ENCODE peak calls at places on chromosomes 16 and 17, in nine cellular contexts. One of them, this sample, is unnamed.

GRCh38 chr17:34892864-34893263 is 68.4 kb downstream of the CCT6B start:
- DNase-seq in activated CD8-positive, alpha-beta memory T cell treated with anti-CD3 and anti-CD28 coated beads for 24 hours: no peak
- DNase-seq in non-pigmented ciliary epithelial cell: no peak
- DNase-seq in CD14-positive monocyte: no peak
- DNase-seq in GM23338: peak; percentile 73
- DNase-seq in CD4-positive, alpha-beta T cell: no peak
- DNase-seq in HuH-7.5: peak; percentile 26
- DNase-seq in osteoblast: no peak
- DNase-seq in neural crest cell: peak; percentile 39
- DNase-seq in this sample: no peak

GRCh38 chr16:10256855-10257641 is 74.8 kb upstream of the GRIN2A start:
- DNase-seq in activated CD8-positive, alpha-beta memory T cell treated with anti-CD3 and anti-CD28 coated beads for 24 hours: peak; percentile 69
- DNase-seq in non-pigmented ciliary epithelial cell: no peak
- DNase-seq in CD14-positive monocyte: peak; percentile 49
- DNase-seq in GM23338: peak; percentile 80
- DNase-seq in CD4-positive, alpha-beta T cell: peak; percentile 25
- DNase-seq in HuH-7.5: peak; percentile 65
- DNase-seq in osteoblast: peak; percentile 90
- DNase-seq in neural crest cell: peak; percentile 25
- DNase-seq in this sample: peak; percentile 30

GRCh38 chr17:6505425-6506142 is 50.8 kb downstream of the PITPNM3 start:
- DNase-seq in activated CD8-positive, alpha-beta memory T cell treated with anti-CD3 and anti-CD28 coated beads for 24 hours: no peak
- DNase-seq in non-pigmented ciliary epithelial cell: peak; percentile 13
- DNase-seq in CD14-positive monocyte: no peak
- DNase-seq in GM23338: no peak
- DNase-seq in CD4-positive, alpha-beta T cell: no peak
- DNase-seq in HuH-7.5: no peak
- DNase-seq in osteoblast: no peak
- DNase-seq in neural crest cell: no peak
- DNase-seq in this sample: no peak

GRCh38 chr17:65504141-65504540 is 57.3 kb downstream of the AXIN2 start:
- DNase-seq in activated CD8-positive, alpha-beta memory T cell treated with anti-CD3 and anti-CD28 coated beads for 24 hours: no peak
- DNase-seq in non-pigmented ciliary epithelial cell: no peak
- DNase-seq in CD14-positive monocyte: no peak
- DNase-seq in GM23338: no peak
- DNase-seq in CD4-positive, alpha-beta T cell: no peak
- DNase-seq in HuH-7.5: no peak
- DNase-seq in osteoblast: no peak
- DNase-seq in neural crest cell: no peak
- DNase-seq in this sample: no peak

GRCh38 chr16:80300876-80301275 is 239.9 kb upstream of the DYNLRB2 start:
- DNase-seq in activated CD8-positive, alpha-beta memory T cell treated with anti-CD3 and anti-CD28 coated beads for 24 hours: no peak
- DNase-seq in non-pigmented ciliary epithelial cell: peak; percentile 42
- DNase-seq in CD14-positive monocyte: no peak
- DNase-seq in GM23338: no peak
- DNase-seq in CD4-positive, alpha-beta T cell: no peak
- DNase-seq in HuH-7.5: no peak
- DNase-seq in osteoblast: peak; percentile 60
- DNase-seq in neural crest cell: no peak
- DNase-seq in this sample: no peak

GRCh38 chr16:7116734-7117133 is 215.9 kb upstream of the RBFOX1 start:
- DNase-seq in activated CD8-positive, alpha-beta memory T cell treated with anti-CD3 and anti-CD28 coated beads for 24 hours: no peak
- DNase-seq in non-pigmented ciliary epithelial cell: no peak
- DNase-seq in CD14-positive monocyte: no peak
- DNase-seq in GM23338: no peak
- DNase-seq in CD4-positive, alpha-beta T cell: no peak
- DNase-seq in HuH-7.5: no peak
- DNase-seq in osteoblast: no peak
- DNase-seq in neural crest cell: no peak
- DNase-seq in this sample: no peak

GRCh38 chr16:88415381-88416323 is 32.9 kb downstream of the ZNF469 start:
- DNase-seq in activated CD8-positive, alpha-beta memory T cell treated with anti-CD3 and anti-CD28 coated beads for 24 hours: no peak
- DNase-seq in non-pigmented ciliary epithelial cell: no peak
- DNase-seq in CD14-positive monocyte: no peak
- DNase-seq in GM23338: no peak
- DNase-seq in CD4-positive, alpha-beta T cell: no peak
- DNase-seq in HuH-7.5: no peak
- DNase-seq in osteoblast: no peak
- DNase-seq in neural crest cell: no peak
- DNase-seq in this sample: no peak

GRCh38 chr16:68298907-68299515 is 11.7 kb downstream of the SLC7A6OS start:
- DNase-seq in activated CD8-positive, alpha-beta memory T cell treated with anti-CD3 and anti-CD28 coated beads for 24 hours: no peak
- DNase-seq in non-pigmented ciliary epithelial cell: peak; percentile 61
- DNase-seq in CD14-positive monocyte: no peak
- DNase-seq in GM23338: no peak
- DNase-seq in CD4-positive, alpha-beta T cell: no peak
- DNase-seq in HuH-7.5: no peak
- DNase-seq in osteoblast: no peak
- DNase-seq in neural crest cell: no peak
- DNase-seq in this sample: no peak

GRCh38 chr16:85878407-85878806 is 20.6 kb upstream of the IRF8 start:
- DNase-seq in activated CD8-positive, alpha-beta memory T cell treated with anti-CD3 and anti-CD28 coated beads for 24 hours: peak; percentile 52
- DNase-seq in non-pigmented ciliary epithelial cell: no peak
- DNase-seq in CD14-positive monocyte: no peak
- DNase-seq in GM23338: no peak
- DNase-seq in CD4-positive, alpha-beta T cell: no peak
- DNase-seq in HuH-7.5: no peak
- DNase-seq in osteoblast: no peak
- DNase-seq in neural crest cell: no peak
- DNase-seq in this sample: no peak

GRCh38 chr17:77279448-77280303 is 138.9 kb downstream of the SEC14L1 start:
- DNase-seq in activated CD8-positive, alpha-beta memory T cell treated with anti-CD3 and anti-CD28 coated beads for 24 hours: no peak
- DNase-seq in non-pigmented ciliary epithelial cell: no peak
- DNase-seq in CD14-positive monocyte: no peak
- DNase-seq in GM23338: peak; percentile 55
- DNase-seq in CD4-positive, alpha-beta T cell: no peak
- DNase-seq in HuH-7.5: peak; percentile 59
- DNase-seq in osteoblast: peak; percentile 94
- DNase-seq in neural crest cell: no peak
- DNase-seq in this sample: no peak

GRCh38 chr17:38579934-38580333 is 25.8 kb downstream of the SRCIN1 start:
- DNase-seq in activated CD8-positive, alpha-beta memory T cell treated with anti-CD3 and anti-CD28 coated beads for 24 hours: no peak
- DNase-seq in non-pigmented ciliary epithelial cell: no peak
- DNase-seq in CD14-positive monocyte: no peak
- DNase-seq in GM23338: peak; percentile 89
- DNase-seq in CD4-positive, alpha-beta T cell: no peak
- DNase-seq in HuH-7.5: peak; percentile 92
- DNase-seq in osteoblast: peak; percentile 98
- DNase-seq in neural crest cell: no peak
- DNase-seq in this sample: no peak

GRCh38 chr17:33233855-33234228 is 59.3 kb downstream of the ASIC2 start:
- DNase-seq in activated CD8-positive, alpha-beta memory T cell treated with anti-CD3 and anti-CD28 coated beads for 24 hours: no peak
- DNase-seq in non-pigmented ciliary epithelial cell: no peak
- DNase-seq in CD14-positive monocyte: no peak
- DNase-seq in GM23338: no peak
- DNase-seq in CD4-positive, alpha-beta T cell: no peak
- DNase-seq in HuH-7.5: no peak
- DNase-seq in osteoblast: no peak
- DNase-seq in neural crest cell: no peak
- DNase-seq in this sample: no peak

GRCh38 chr16:1612320-1613111 is at the start of gene CRAMP1:
- DNase-seq in activated CD8-positive, alpha-beta memory T cell treated with anti-CD3 and anti-CD28 coated beads for 24 hours: no peak
- DNase-seq in non-pigmented ciliary epithelial cell: no peak
- DNase-seq in CD14-positive monocyte: no peak
- DNase-seq in GM23338: peak; percentile 29
- DNase-seq in CD4-positive, alpha-beta T cell: peak; percentile 5
- DNase-seq in HuH-7.5: peak; percentile 52
- DNase-seq in osteoblast: peak; percentile 92
- DNase-seq in neural crest cell: peak; percentile 17
- DNase-seq in this sample: no peak

GRCh38 chr16:4830408-4830807 is 16.7 kb downstream of the GLYR1 start:
- DNase-seq in activated CD8-positive, alpha-beta memory T cell treated with anti-CD3 and anti-CD28 coated beads for 24 hours: no peak
- DNase-seq in non-pigmented ciliary epithelial cell: no peak
- DNase-seq in CD14-positive monocyte: no peak
- DNase-seq in GM23338: no peak
- DNase-seq in CD4-positive, alpha-beta T cell: no peak
- DNase-seq in HuH-7.5: no peak
- DNase-seq in osteoblast: no peak
- DNase-seq in neural crest cell: no peak
- DNase-seq in this sample: no peak

GRCh38 chr17:6498798-6499540 is 54.7 kb downstream of the PIMREG start:
- DNase-seq in activated CD8-positive, alpha-beta memory T cell treated with anti-CD3 and anti-CD28 coated beads for 24 hours: no peak
- DNase-seq in non-pigmented ciliary epithelial cell: no peak
- DNase-seq in CD14-positive monocyte: no peak
- DNase-seq in GM23338: no peak
- DNase-seq in CD4-positive, alpha-beta T cell: no peak
- DNase-seq in HuH-7.5: no peak
- DNase-seq in osteoblast: no peak
- DNase-seq in neural crest cell: no peak
- DNase-seq in this sample: no peak

GRCh38 chr17:57619061-57619937 is 125.8 kb downstream of the CCDC182 start:
- DNase-seq in activated CD8-positive, alpha-beta memory T cell treated with anti-CD3 and anti-CD28 coated beads for 24 hours: no peak
- DNase-seq in non-pigmented ciliary epithelial cell: no peak
- DNase-seq in CD14-positive monocyte: peak; percentile 10
- DNase-seq in GM23338: no peak
- DNase-seq in CD4-positive, alpha-beta T cell: no peak
- DNase-seq in HuH-7.5: no peak
- DNase-seq in osteoblast: peak; percentile 78
- DNase-seq in neural crest cell: no peak
- DNase-seq in this sample: no peak

GRCh38 chr16:89422527-89422904 is 67.8 kb downstream of the ANKRD11 start:
- DNase-seq in activated CD8-positive, alpha-beta memory T cell treated with anti-CD3 and anti-CD28 coated beads for 24 hours: peak; percentile 77
- DNase-seq in non-pigmented ciliary epithelial cell: peak; percentile 23
- DNase-seq in CD14-positive monocyte: peak; percentile 86
- DNase-seq in GM23338: no peak
- DNase-seq in CD4-positive, alpha-beta T cell: no peak
- DNase-seq in HuH-7.5: no peak
- DNase-seq in osteoblast: peak; percentile 95
- DNase-seq in neural crest cell: no peak
- DNase-seq in this sample: no peak

GRCh38 chr17:81299846-81300585 is 4.9 kb upstream of the SLC38A10 start:
- DNase-seq in activated CD8-positive, alpha-beta memory T cell treated with anti-CD3 and anti-CD28 coated beads for 24 hours: no peak
- DNase-seq in non-pigmented ciliary epithelial cell: no peak
- DNase-seq in CD14-positive monocyte: no peak
- DNase-seq in GM23338: no peak
- DNase-seq in CD4-positive, alpha-beta T cell: no peak
- DNase-seq in HuH-7.5: no peak
- DNase-seq in osteoblast: no peak
- DNase-seq in neural crest cell: no peak
- DNase-seq in this sample: no peak

GRCh38 chr16:7303014-7303676 is 29.5 kb upstream of the RBFOX1 start:
- DNase-seq in activated CD8-positive, alpha-beta memory T cell treated with anti-CD3 and anti-CD28 coated beads for 24 hours: no peak
- DNase-seq in non-pigmented ciliary epithelial cell: no peak
- DNase-seq in CD14-positive monocyte: no peak
- DNase-seq in GM23338: peak; percentile 20
- DNase-seq in CD4-positive, alpha-beta T cell: no peak
- DNase-seq in HuH-7.5: no peak
- DNase-seq in osteoblast: no peak
- DNase-seq in neural crest cell: peak; percentile 26
- DNase-seq in this sample: no peak

GRCh38 chr16:273547-274421 is 2.0 kb downstream of the RGS11 start:
- DNase-seq in activated CD8-positive, alpha-beta memory T cell treated with anti-CD3 and anti-CD28 coated beads for 24 hours: no peak
- DNase-seq in non-pigmented ciliary epithelial cell: no peak
- DNase-seq in CD14-positive monocyte: no peak
- DNase-seq in GM23338: no peak
- DNase-seq in CD4-positive, alpha-beta T cell: no peak
- DNase-seq in HuH-7.5: peak; percentile 83
- DNase-seq in osteoblast: peak; percentile 82
- DNase-seq in neural crest cell: no peak
- DNase-seq in this sample: no peak

GRCh38 chr17:50345443-50346312 is at the start of gene XYLT2:
- DNase-seq in activated CD8-positive, alpha-beta memory T cell treated with anti-CD3 and anti-CD28 coated beads for 24 hours: peak; percentile 95
- DNase-seq in non-pigmented ciliary epithelial cell: no peak
- DNase-seq in CD14-positive monocyte: peak; percentile 85
- DNase-seq in GM23338: peak; percentile 91
- DNase-seq in CD4-positive, alpha-beta T cell: peak; percentile 90
- DNase-seq in HuH-7.5: peak; percentile 97
- DNase-seq in osteoblast: peak; percentile 100
- DNase-seq in neural crest cell: peak; percentile 73
- DNase-seq in this sample: peak; percentile 92

GRCh38 chr17:7551396-7551795 is 2.5 kb downstream of the TNFSF12 start:
- DNase-seq in activated CD8-positive, alpha-beta memory T cell treated with anti-CD3 and anti-CD28 coated beads for 24 hours: no peak
- DNase-seq in non-pigmented ciliary epithelial cell: no peak
- DNase-seq in CD14-positive monocyte: no peak
- DNase-seq in GM23338: no peak
- DNase-seq in CD4-positive, alpha-beta T cell: no peak
- DNase-seq in HuH-7.5: no peak
- DNase-seq in osteoblast: no peak
- DNase-seq in neural crest cell: no peak
- DNase-seq in this sample: no peak

GRCh38 chr16:66159987-66160386 is 206.5 kb upstream of the CDH5 start:
- DNase-seq in activated CD8-positive, alpha-beta memory T cell treated with anti-CD3 and anti-CD28 coated beads for 24 hours: no peak
- DNase-seq in non-pigmented ciliary epithelial cell: no peak
- DNase-seq in CD14-positive monocyte: no peak
- DNase-seq in GM23338: no peak
- DNase-seq in CD4-positive, alpha-beta T cell: no peak
- DNase-seq in HuH-7.5: no peak
- DNase-seq in osteoblast: peak; percentile 30
- DNase-seq in neural crest cell: no peak
- DNase-seq in this sample: no peak

GRCh38 chr17:77942111-77942988 is 16.2 kb upstream of the TNRC6C start:
- DNase-seq in activated CD8-positive, alpha-beta memory T cell treated with anti-CD3 and anti-CD28 coated beads for 24 hours: no peak
- DNase-seq in non-pigmented ciliary epithelial cell: no peak
- DNase-seq in CD14-positive monocyte: no peak
- DNase-seq in GM23338: no peak
- DNase-seq in CD4-positive, alpha-beta T cell: no peak
- DNase-seq in HuH-7.5: no peak
- DNase-seq in osteoblast: no peak
- DNase-seq in neural crest cell: peak; percentile 37
- DNase-seq in this sample: no peak

GRCh38 chr16:14309906-14310305 is 238.8 kb downstream of the MRTFB start:
- DNase-seq in activated CD8-positive, alpha-beta memory T cell treated with anti-CD3 and anti-CD28 coated beads for 24 hours: no peak
- DNase-seq in non-pigmented ciliary epithelial cell: peak; percentile 41
- DNase-seq in CD14-positive monocyte: no peak
- DNase-seq in GM23338: no peak
- DNase-seq in CD4-positive, alpha-beta T cell: no peak
- DNase-seq in HuH-7.5: no peak
- DNase-seq in osteoblast: peak; percentile 92
- DNase-seq in neural crest cell: no peak
- DNase-seq in this sample: no peak

GRCh38 chr16:3732171-3732570 is 14.8 kb upstream of the TRAP1 start:
- DNase-seq in activated CD8-positive, alpha-beta memory T cell treated with anti-CD3 and anti-CD28 coated beads for 24 hours: no peak
- DNase-seq in non-pigmented ciliary epithelial cell: no peak
- DNase-seq in CD14-positive monocyte: no peak
- DNase-seq in GM23338: no peak
- DNase-seq in CD4-positive, alpha-beta T cell: no peak
- DNase-seq in HuH-7.5: no peak
- DNase-seq in osteoblast: peak; percentile 44
- DNase-seq in neural crest cell: no peak
- DNase-seq in this sample: no peak

GRCh38 chr16:80437707-80438106 is 103.1 kb upstream of the DYNLRB2 start:
- DNase-seq in activated CD8-positive, alpha-beta memory T cell treated with anti-CD3 and anti-CD28 coated beads for 24 hours: no peak
- DNase-seq in non-pigmented ciliary epithelial cell: no peak
- DNase-seq in CD14-positive monocyte: no peak
- DNase-seq in GM23338: peak; percentile 51
- DNase-seq in CD4-positive, alpha-beta T cell: no peak
- DNase-seq in HuH-7.5: no peak
- DNase-seq in osteoblast: no peak
- DNase-seq in neural crest cell: no peak
- DNase-seq in this sample: no peak

GRCh38 chr17:31386542-31387075 is 4.9 kb upstream of the RAB11FIP4 start:
- DNase-seq in activated CD8-positive, alpha-beta memory T cell treated with anti-CD3 and anti-CD28 coated beads for 24 hours: peak; percentile 26
- DNase-seq in non-pigmented ciliary epithelial cell: no peak
- DNase-seq in CD14-positive monocyte: no peak
- DNase-seq in GM23338: no peak
- DNase-seq in CD4-positive, alpha-beta T cell: no peak
- DNase-seq in HuH-7.5: no peak
- DNase-seq in osteoblast: no peak
- DNase-seq in neural crest cell: no peak
- DNase-seq in this sample: no peak

GRCh38 chr16:55499951-55500350 is 8.9 kb upstream of the LPCAT2 start:
- DNase-seq in activated CD8-positive, alpha-beta memory T cell treated with anti-CD3 and anti-CD28 coated beads for 24 hours: no peak
- DNase-seq in non-pigmented ciliary epithelial cell: peak; percentile 99
- DNase-seq in CD14-positive monocyte: no peak
- DNase-seq in GM23338: no peak
- DNase-seq in CD4-positive, alpha-beta T cell: no peak
- DNase-seq in HuH-7.5: no peak
- DNase-seq in osteoblast: peak; percentile 94
- DNase-seq in neural crest cell: no peak
- DNase-seq in this sample: no peak

GRCh38 chr16:10738231-10739077 is 5.2 kb upstream of the NUBP1 start:
- DNase-seq in activated CD8-positive, alpha-beta memory T cell treated with anti-CD3 and anti-CD28 coated beads for 24 hours: peak; percentile 67
- DNase-seq in non-pigmented ciliary epithelial cell: no peak
- DNase-seq in CD14-positive monocyte: peak; percentile 88
- DNase-seq in GM23338: peak; percentile 15
- DNase-seq in CD4-positive, alpha-beta T cell: no peak
- DNase-seq in HuH-7.5: no peak
- DNase-seq in osteoblast: no peak
- DNase-seq in neural crest cell: no peak
- DNase-seq in this sample: peak; percentile 20

GRCh38 chr16:56277040-56277439 is 85.8 kb downstream of the GNAO1 start:
- DNase-seq in activated CD8-positive, alpha-beta memory T cell treated with anti-CD3 and anti-CD28 coated beads for 24 hours: no peak
- DNase-seq in non-pigmented ciliary epithelial cell: no peak
- DNase-seq in CD14-positive monocyte: peak; percentile 27
- DNase-seq in GM23338: peak; percentile 84
- DNase-seq in CD4-positive, alpha-beta T cell: no peak
- DNase-seq in HuH-7.5: no peak
- DNase-seq in osteoblast: no peak
- DNase-seq in neural crest cell: peak; percentile 35
- DNase-seq in this sample: no peak